ENCODE peak calls at places on chromosomes 2 and 18, in seven cellular contexts. One of them, this sample, is unnamed.

GRCh38 chr2:28952806-28953190 is 28.3 kb upstream of the TOGARAM2 start:
- DNase-seq in left ventricle myocardium inferior: no peak
- DNase-seq in adrenal gland: no peak
- DNase-seq in heart right ventricle: no peak
- DNase-seq in pancreas: no peak
- DNase-seq in fibroblast of mammary gland: no peak
- DNase-seq in A673: no peak
- DNase-seq in this sample: no peak

GRCh38 chr2:234761910-234762309 is 189.9 kb upstream of the SH3BP4 start:
- DNase-seq in left ventricle myocardium inferior: no peak
- DNase-seq in adrenal gland: no peak
- DNase-seq in heart right ventricle: no peak
- DNase-seq in pancreas: no peak
- DNase-seq in fibroblast of mammary gland: no peak
- DNase-seq in A673: no peak
- DNase-seq in this sample: no peak

GRCh38 chr2:219629976-219630695 is 2.7 kb downstream of the SLC4A3 start:
- DNase-seq in left ventricle myocardium inferior: peak; percentile 73
- DNase-seq in adrenal gland: peak; percentile 61
- DNase-seq in heart right ventricle: peak; percentile 77
- DNase-seq in pancreas: no peak
- DNase-seq in fibroblast of mammary gland: no peak
- DNase-seq in A673: no peak
- DNase-seq in this sample: no peak

GRCh38 chr2:152694161-152694661 is 23.1 kb downstream of the PRPF40A start:
- DNase-seq in left ventricle myocardium inferior: no peak
- DNase-seq in adrenal gland: peak; percentile 39
- DNase-seq in heart right ventricle: no peak
- DNase-seq in pancreas: no peak
- DNase-seq in fibroblast of mammary gland: peak; percentile 80
- DNase-seq in A673: no peak
- DNase-seq in this sample: no peak

GRCh38 chr18:12309683-12310198 is 1.7 kb downstream of the TUBB6 start:
- DNase-seq in left ventricle myocardium inferior: no peak
- DNase-seq in adrenal gland: peak; percentile 21
- DNase-seq in heart right ventricle: no peak
- DNase-seq in pancreas: no peak
- DNase-seq in fibroblast of mammary gland: peak; percentile 42
- DNase-seq in A673: no peak
- DNase-seq in this sample: no peak

GRCh38 chr2:26605195-26605968 is 35.8 kb downstream of the CIB4 start:
- DNase-seq in left ventricle myocardium inferior: no peak
- DNase-seq in adrenal gland: peak; percentile 70
- DNase-seq in heart right ventricle: no peak
- DNase-seq in pancreas: peak; percentile 26
- DNase-seq in fibroblast of mammary gland: peak; percentile 66
- DNase-seq in A673: peak; percentile 62
- DNase-seq in this sample: peak; percentile 33

GRCh38 chr2:72895759-72896281 is 8.6 kb downstream of the SPR start:
- DNase-seq in left ventricle myocardium inferior: no peak
- DNase-seq in adrenal gland: no peak
- DNase-seq in heart right ventricle: peak; percentile 67
- DNase-seq in pancreas: peak; percentile 35
- DNase-seq in fibroblast of mammary gland: peak; percentile 44
- DNase-seq in A673: no peak
- DNase-seq in this sample: no peak

GRCh38 chr2:240422683-240423329 is 12.7 kb upstream of the GPC1 start:
- DNase-seq in left ventricle myocardium inferior: no peak
- DNase-seq in adrenal gland: peak; percentile 13
- DNase-seq in heart right ventricle: no peak
- DNase-seq in pancreas: peak; percentile 2
- DNase-seq in fibroblast of mammary gland: no peak
- DNase-seq in A673: no peak
- DNase-seq in this sample: no peak

GRCh38 chr2:200397785-200398184 is 91.3 kb downstream of the SPATS2L start:
- DNase-seq in left ventricle myocardium inferior: no peak
- DNase-seq in adrenal gland: no peak
- DNase-seq in heart right ventricle: no peak
- DNase-seq in pancreas: no peak
- DNase-seq in fibroblast of mammary gland: peak; percentile 62
- DNase-seq in A673: no peak
- DNase-seq in this sample: no peak

GRCh38 chr18:2538844-2539243 is 32.5 kb downstream of the METTL4 start:
- DNase-seq in left ventricle myocardium inferior: no peak
- DNase-seq in adrenal gland: no peak
- DNase-seq in heart right ventricle: no peak
- DNase-seq in pancreas: no peak
- DNase-seq in fibroblast of mammary gland: peak; percentile 13
- DNase-seq in A673: no peak
- DNase-seq in this sample: no peak

GRCh38 chr18:40066368-40066767 is 1888.7 kb upstream of the PIK3C3 start:
- DNase-seq in left ventricle myocardium inferior: no peak
- DNase-seq in adrenal gland: no peak
- DNase-seq in heart right ventricle: no peak
- DNase-seq in pancreas: no peak
- DNase-seq in fibroblast of mammary gland: no peak
- DNase-seq in A673: no peak
- DNase-seq in this sample: no peak

GRCh38 chr18:10322408-10322807 is 132.0 kb upstream of the APCDD1 start:
- DNase-seq in left ventricle myocardium inferior: no peak
- DNase-seq in adrenal gland: no peak
- DNase-seq in heart right ventricle: no peak
- DNase-seq in pancreas: no peak
- DNase-seq in fibroblast of mammary gland: peak; percentile 37
- DNase-seq in A673: no peak
- DNase-seq in this sample: no peak

GRCh38 chr2:32136097-32136496 is 29.6 kb upstream of the SLC30A6 start:
- DNase-seq in left ventricle myocardium inferior: no peak
- DNase-seq in adrenal gland: no peak
- DNase-seq in heart right ventricle: no peak
- DNase-seq in pancreas: no peak
- DNase-seq in fibroblast of mammary gland: no peak
- DNase-seq in A673: no peak
- DNase-seq in this sample: no peak

GRCh38 chr2:217713395-217714267 is 289.2 kb downstream of the TNS1 start:
- DNase-seq in left ventricle myocardium inferior: peak; percentile 81
- DNase-seq in adrenal gland: peak; percentile 92
- DNase-seq in heart right ventricle: peak; percentile 82
- DNase-seq in pancreas: peak; percentile 46
- DNase-seq in fibroblast of mammary gland: peak; percentile 63
- DNase-seq in A673: peak; percentile 71
- DNase-seq in this sample: peak; percentile 95

GRCh38 chr2:46554381-46554780 is 75.0 kb downstream of the TMEM247 start:
- DNase-seq in left ventricle myocardium inferior: peak; percentile 45
- DNase-seq in adrenal gland: no peak
- DNase-seq in heart right ventricle: peak; percentile 78
- DNase-seq in pancreas: no peak
- DNase-seq in fibroblast of mammary gland: peak; percentile 42
- DNase-seq in A673: no peak
- DNase-seq in this sample: no peak

GRCh38 chr2:70132244-70133126 is 45.2 kb downstream of the PCBP1 start:
- DNase-seq in left ventricle myocardium inferior: peak; percentile 52
- DNase-seq in adrenal gland: no peak
- DNase-seq in heart right ventricle: peak; percentile 61
- DNase-seq in pancreas: no peak
- DNase-seq in fibroblast of mammary gland: peak; percentile 76
- DNase-seq in A673: peak; percentile 91
- DNase-seq in this sample: no peak

GRCh38 chr18:49839012-49839411 is 25.7 kb upstream of the ACAA2 start:
- DNase-seq in left ventricle myocardium inferior: no peak
- DNase-seq in adrenal gland: no peak
- DNase-seq in heart right ventricle: no peak
- DNase-seq in pancreas: no peak
- DNase-seq in fibroblast of mammary gland: peak; percentile 19
- DNase-seq in A673: no peak
- DNase-seq in this sample: no peak

GRCh38 chr2:207911856-207912255 is 113.5 kb downstream of the PLEKHM3 start:
- DNase-seq in left ventricle myocardium inferior: no peak
- DNase-seq in adrenal gland: no peak
- DNase-seq in heart right ventricle: no peak
- DNase-seq in pancreas: no peak
- DNase-seq in fibroblast of mammary gland: no peak
- DNase-seq in A673: no peak
- DNase-seq in this sample: no peak

GRCh38 chr2:73085691-73086090 is 14.2 kb upstream of the SFXN5 start:
- DNase-seq in left ventricle myocardium inferior: peak; percentile 84
- DNase-seq in adrenal gland: peak; percentile 92
- DNase-seq in heart right ventricle: peak; percentile 81
- DNase-seq in pancreas: peak; percentile 63
- DNase-seq in fibroblast of mammary gland: peak; percentile 62
- DNase-seq in A673: peak; percentile 82
- DNase-seq in this sample: peak; percentile 81

GRCh38 chr2:197058777-197059176 is 132.3 kb upstream of the PGAP1 start:
- DNase-seq in left ventricle myocardium inferior: no peak
- DNase-seq in adrenal gland: no peak
- DNase-seq in heart right ventricle: no peak
- DNase-seq in pancreas: no peak
- DNase-seq in fibroblast of mammary gland: no peak
- DNase-seq in A673: no peak
- DNase-seq in this sample: no peak

GRCh38 chr2:5497874-5498273 is 194.3 kb upstream of the SOX11 start:
- DNase-seq in left ventricle myocardium inferior: no peak
- DNase-seq in adrenal gland: no peak
- DNase-seq in heart right ventricle: no peak
- DNase-seq in pancreas: no peak
- DNase-seq in fibroblast of mammary gland: no peak
- DNase-seq in A673: no peak
- DNase-seq in this sample: no peak

GRCh38 chr18:71001597-71001996 is 712.8 kb downstream of the SOCS6 start:
- DNase-seq in left ventricle myocardium inferior: no peak
- DNase-seq in adrenal gland: no peak
- DNase-seq in heart right ventricle: no peak
- DNase-seq in pancreas: no peak
- DNase-seq in fibroblast of mammary gland: peak; percentile 21
- DNase-seq in A673: peak; percentile 31
- DNase-seq in this sample: no peak

GRCh38 chr2:9331704-9332103 is 91.6 kb downstream of the ITGB1BP1 start:
- DNase-seq in left ventricle myocardium inferior: no peak
- DNase-seq in adrenal gland: no peak
- DNase-seq in heart right ventricle: no peak
- DNase-seq in pancreas: no peak
- DNase-seq in fibroblast of mammary gland: no peak
- DNase-seq in A673: no peak
- DNase-seq in this sample: no peak

GRCh38 chr2:151619337-151619989 is 114.8 kb downstream of the NEB start:
- DNase-seq in left ventricle myocardium inferior: no peak
- DNase-seq in adrenal gland: peak; percentile 33
- DNase-seq in heart right ventricle: no peak
- DNase-seq in pancreas: no peak
- DNase-seq in fibroblast of mammary gland: peak; percentile 69
- DNase-seq in A673: peak; percentile 57
- DNase-seq in this sample: no peak

GRCh38 chr18:37572736-37573135 is 7.1 kb upstream of the CELF4 start:
- DNase-seq in left ventricle myocardium inferior: no peak
- DNase-seq in adrenal gland: no peak
- DNase-seq in heart right ventricle: no peak
- DNase-seq in pancreas: no peak
- DNase-seq in fibroblast of mammary gland: no peak
- DNase-seq in A673: no peak
- DNase-seq in this sample: no peak

GRCh38 chr2:74364533-74365505 is 15.3 kb downstream of the DCTN1 start:
- DNase-seq in left ventricle myocardium inferior: no peak
- DNase-seq in adrenal gland: peak; percentile 36
- DNase-seq in heart right ventricle: no peak
- DNase-seq in pancreas: no peak
- DNase-seq in fibroblast of mammary gland: no peak
- DNase-seq in A673: no peak
- DNase-seq in this sample: no peak

GRCh38 chr2:124559236-124559635 is 534.1 kb downstream of the CNTNAP5 start:
- DNase-seq in left ventricle myocardium inferior: no peak
- DNase-seq in adrenal gland: no peak
- DNase-seq in heart right ventricle: no peak
- DNase-seq in pancreas: no peak
- DNase-seq in fibroblast of mammary gland: no peak
- DNase-seq in A673: no peak
- DNase-seq in this sample: no peak

GRCh38 chr18:22933206-22933957 is at the start of gene RBBP8:
- DNase-seq in left ventricle myocardium inferior: peak; percentile 84
- DNase-seq in adrenal gland: peak; percentile 82
- DNase-seq in heart right ventricle: peak; percentile 85
- DNase-seq in pancreas: peak; percentile 75
- DNase-seq in fibroblast of mammary gland: peak; percentile 67
- DNase-seq in A673: peak; percentile 92
- DNase-seq in this sample: peak; percentile 84
- TF ChIP-seq CTCF in left ventricle myocardium inferior: no peak
- TF ChIP-seq CTCF in adrenal gland: no peak
- TF ChIP-seq CTCF in heart right ventricle: no peak
- TF ChIP-seq CTCF in pancreas: no peak
- TF ChIP-seq CTCF in fibroblast of mammary gland: no peak
- TF ChIP-seq CTCF in A673: no peak
- TF ChIP-seq CTCF in this sample: peak; percentile 1

GRCh38 chr2:175964195-175964594 is 37.9 kb downstream of the LNPK start:
- DNase-seq in left ventricle myocardium inferior: no peak
- DNase-seq in adrenal gland: no peak
- DNase-seq in heart right ventricle: no peak
- DNase-seq in pancreas: no peak
- DNase-seq in fibroblast of mammary gland: no peak
- DNase-seq in A673: no peak
- DNase-seq in this sample: no peak
- TF ChIP-seq CTCF in left ventricle myocardium inferior: no peak
- TF ChIP-seq CTCF in adrenal gland: no peak
- TF ChIP-seq CTCF in heart right ventricle: no peak
- TF ChIP-seq CTCF in pancreas: no peak
- TF ChIP-seq CTCF in fibroblast of mammary gland: no peak
- TF ChIP-seq CTCF in A673: peak; percentile 36
- TF ChIP-seq CTCF in this sample: no peak

DNA sequence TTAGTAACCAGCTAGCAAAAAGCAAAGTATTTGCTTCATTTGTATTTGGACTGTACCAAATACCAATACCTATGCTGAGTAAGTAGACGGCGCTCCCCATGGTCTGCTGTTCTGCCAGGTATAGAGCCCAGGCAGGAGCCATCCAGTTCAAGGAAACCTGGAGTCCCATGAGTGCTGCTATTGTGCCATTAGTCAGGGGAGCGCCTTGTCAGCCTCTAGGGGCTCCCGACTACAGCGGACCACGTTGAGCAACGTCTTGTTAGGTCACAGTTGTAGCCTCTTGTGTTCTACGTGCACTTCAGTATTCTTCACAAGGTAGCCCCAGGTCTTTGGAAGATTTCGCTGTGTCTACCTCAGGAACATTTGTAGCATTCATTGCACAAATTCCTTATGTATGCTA is 21.6 kb upstream of the SLC9A2 start:
- DNase-seq in left ventricle myocardium inferior: no peak
- DNase-seq in adrenal gland: no peak
- DNase-seq in heart right ventricle: no peak
- DNase-seq in pancreas: no peak
- DNase-seq in fibroblast of mammary gland: no peak
- DNase-seq in A673: no peak
- DNase-seq in this sample: no peak
- TF ChIP-seq CTCF in left ventricle myocardium inferior: no peak
- TF ChIP-seq CTCF in adrenal gland: no peak
- TF ChIP-seq CTCF in heart right ventricle: no peak
- TF ChIP-seq CTCF in pancreas: no peak
- TF ChIP-seq CTCF in fibroblast of mammary gland: no peak
- TF ChIP-seq CTCF in A673: no peak
- TF ChIP-seq CTCF in this sample: no peak

DNA sequence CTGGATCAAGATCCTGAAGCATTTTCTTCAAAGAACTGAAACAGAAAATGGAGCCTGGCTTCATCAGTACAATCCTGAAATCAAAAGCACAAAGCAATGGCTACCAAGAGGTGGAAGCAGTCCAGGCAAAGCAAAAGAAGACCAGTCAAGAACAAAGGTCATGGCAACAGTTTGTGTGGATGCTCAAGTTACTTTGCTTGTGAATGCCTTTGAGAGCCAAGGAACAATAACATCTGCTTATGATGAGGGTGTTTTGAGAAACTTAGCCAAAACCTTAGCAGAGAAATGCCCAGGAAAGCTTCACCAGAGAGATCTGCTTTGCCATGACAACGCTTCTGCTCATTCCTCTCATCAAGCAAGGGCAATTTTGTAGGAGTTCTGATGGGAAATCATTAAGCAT is 723.1 kb downstream of the TMEM182 start:
- DNase-seq in left ventricle myocardium inferior: no peak
- DNase-seq in adrenal gland: no peak
- DNase-seq in heart right ventricle: no peak
- DNase-seq in pancreas: no peak
- DNase-seq in fibroblast of mammary gland: no peak
- DNase-seq in A673: no peak
- DNase-seq in this sample: no peak
- TF ChIP-seq CTCF in left ventricle myocardium inferior: no peak
- TF ChIP-seq CTCF in adrenal gland: no peak
- TF ChIP-seq CTCF in heart right ventricle: no peak
- TF ChIP-seq CTCF in pancreas: no peak
- TF ChIP-seq CTCF in fibroblast of mammary gland: no peak
- TF ChIP-seq CTCF in A673: no peak
- TF ChIP-seq CTCF in this sample: no peak

This sample was measured in neural crest cell.